ENCODE peak calls at places on chromosomes 12 and 14, in four cellular contexts. Q is thoracic aorta, E is AG04450, I is psoas muscle. P is an unnamed sample.

GRCh38 chr12:13102481-13103195 is 829 bp downstream of the GSG1 start:
- DNase-seq in Q (no peak), E (no peak), I (no peak), P (peak)

GRCh38 chr12:103839103-103839502 is 1.9 kb downstream of the NT5DC3 start:
- DNase-seq in Q (no peak), E (no peak), I (no peak), P (no peak)

GRCh38 chr12:107515446-107515958 is 170.1 kb upstream of the PWP1 start:
- DNase-seq in Q (peak), E (peak), I (peak), P (peak)

GRCh38 chr12:100868487-100868886 is 73.9 kb downstream of the ANO4 start:
- DNase-seq in Q (no peak), E (no peak), I (no peak), P (no peak)

GRCh38 chr12:8996682-8997405 is 7.5 kb downstream of the KLRG1 start:
- DNase-seq in Q (no peak), E (no peak), I (no peak), P (no peak)

GRCh38 chr12:7512528-7512927 is 9.0 kb upstream of the CD163 start:
- DNase-seq in Q (no peak), E (peak), I (no peak), P (peak)

GRCh38 chr14:100570726-100571454 is 16.3 kb downstream of the BEGAIN start:
- DNase-seq in Q (no peak), E (no peak), I (no peak), P (no peak)

GRCh38 chr14:100076133-100076532 is 10.9 kb downstream of the EVL start:
- DNase-seq in Q (no peak), E (no peak), I (peak), P (no peak)

GRCh38 chr12:103397536-103397935 is 98.2 kb downstream of the C12orf42 start:
- DNase-seq in Q (no peak), E (no peak), I (no peak), P (no peak)

GRCh38 chr12:52022841-52023181 is 16.1 kb downstream of the TAMALIN start:
- DNase-seq in Q (no peak), E (no peak), I (no peak), P (no peak)

GRCh38 chr12:89333564-89334252 is 18.6 kb downstream of the DUSP6 start:
- DNase-seq in Q (no peak), E (no peak), I (no peak), P (no peak)

GRCh38 chr12:112061127-112061526 is 47.5 kb downstream of the NAA25 start:
- DNase-seq in Q (no peak), E (no peak), I (no peak), P (no peak)

GRCh38 chr14:91417134-91417982 is at the start of gene CCDC88C:
- DNase-seq in Q (no peak), E (no peak), I (peak), P (no peak)

GRCh38 chr12:1819050-1819449 is 1.3 kb upstream of the LRTM2 start:
- DNase-seq in Q (no peak), E (no peak), I (no peak), P (no peak)

GRCh38 chr12:116454950-116455447 is 104.2 kb upstream of the MAP1LC3B2 start:
- DNase-seq in Q (no peak), E (peak), I (no peak), P (peak)

GRCh38 chr12:67355428-67356385 is 86.5 kb downstream of the CAND1 start:
- DNase-seq in Q (no peak), E (peak), I (no peak), P (no peak)

GRCh38 chr14:90513151-90514014 is 116.6 kb downstream of the CALM1 start:
- DNase-seq in Q (no peak), E (no peak), I (no peak), P (no peak)

GRCh38 chr12:21763531-21763930 is 11.0 kb downstream of the KCNJ8 start:
- DNase-seq in Q (no peak), E (no peak), I (no peak), P (no peak)

GRCh38 chr14:102774391-102775153 is 2.7 kb upstream of the TRAF3 start:
- DNase-seq in Q (no peak), E (no peak), I (no peak), P (no peak)

GRCh38 chr12:51793201-51793600 is 55.3 kb downstream of the FIGNL2 start:
- DNase-seq in Q (no peak), E (peak), I (no peak), P (no peak)

GRCh38 chr12:126706300-126706699 is 1560.7 kb upstream of the TMEM132C start:
- DNase-seq in Q (no peak), E (no peak), I (no peak), P (no peak)

GRCh38 chr14:72878746-72879145 is 15.2 kb downstream of the DPF3 start:
- DNase-seq in Q (no peak), E (no peak), I (no peak), P (no peak)

GRCh38 chr12:109864916-109865315 is 15.4 kb downstream of the GLTP start:
- DNase-seq in Q (no peak), E (no peak), I (no peak), P (no peak)

GRCh38 chr12:112978163-112979081 is at the start of gene OAS2:
- DNase-seq in Q (no peak), E (no peak), I (peak), P (peak)

GRCh38 chr12:129563266-129563665 is 340.6 kb downstream of the TMEM132D start:
- DNase-seq in Q (no peak), E (no peak), I (no peak), P (no peak)

GRCh38 chr12:2794261-2794735 is 472 bp upstream of the FKBP4 start:
- DNase-seq in Q (no peak), E (no peak), I (peak), P (no peak)

GRCh38 chr12:109016016-109016415 is 4.9 kb downstream of the SVOP start:
- DNase-seq in Q (no peak), E (no peak), I (no peak), P (no peak)

GRCh38 chr12:100798799-100799198 is 4.2 kb downstream of the ANO4 start:
- DNase-seq in Q (no peak), E (no peak), I (no peak), P (peak)

GRCh38 chr12:124566181-124567034 is 1.0 kb downstream of the NCOR2 start:
- DNase-seq in Q (peak), E (peak), I (peak), P (no peak)

GRCh38 chr12:124567035-124567672 is at the start of gene NCOR2:
- DNase-seq in Q (no peak), E (no peak), I (peak), P (no peak)

GRCh38 chr12:124569375-124570148 is 2.1 kb upstream of the NCOR2 start:
- DNase-seq in Q (no peak), E (no peak), I (no peak), P (no peak)

GRCh38 chr12:124568431-124569374 is 1.3 kb upstream of the NCOR2 start:
- DNase-seq in Q (no peak), E (peak), I (peak), P (peak)

GRCh38 chr12:124567673-124568373 is 411 bp upstream of the NCOR2 start:
- DNase-seq in Q (peak), E (peak), I (peak), P (peak)
- TF ChIP-seq CTCF in Q (no peak), E (peak), I (no peak), P (peak)

GRCh38 chr14:106268013-106268727 is 741.8 kb downstream of the TMEM121 start:
- DNase-seq in Q (no peak), E (no peak), I (no peak), P (no peak)

GRCh38 chr14:106269029-106269428 is 742.6 kb downstream of the TMEM121 start:
- DNase-seq in Q (no peak), E (no peak), I (no peak), P (no peak)

GRCh38 chr14:106269451-106270204 is 743.2 kb downstream of the TMEM121 start:
- DNase-seq in Q (no peak), E (no peak), I (no peak), P (no peak)
- TF ChIP-seq CTCF in Q (no peak), E (no peak), I (no peak), P (no peak)

GRCh38 chr14:94354638-94355185 is 31.6 kb upstream of the SERPINA6 start:
- DNase-seq in Q (no peak), E (no peak), I (no peak), P (no peak)

GRCh38 chr14:94357166-94357565 is 31.2 kb downstream of the SERPINA1 start:
- DNase-seq in Q (no peak), E (no peak), I (no peak), P (no peak)

GRCh38 chr14:94360945-94361565 is 27.3 kb downstream of the SERPINA1 start:
- DNase-seq in Q (no peak), E (no peak), I (no peak), P (no peak)

GRCh38 chr14:94356379-94357056 is 31.9 kb downstream of the SERPINA1 start:
- DNase-seq in Q (no peak), E (no peak), I (no peak), P (no peak)

DNA sequence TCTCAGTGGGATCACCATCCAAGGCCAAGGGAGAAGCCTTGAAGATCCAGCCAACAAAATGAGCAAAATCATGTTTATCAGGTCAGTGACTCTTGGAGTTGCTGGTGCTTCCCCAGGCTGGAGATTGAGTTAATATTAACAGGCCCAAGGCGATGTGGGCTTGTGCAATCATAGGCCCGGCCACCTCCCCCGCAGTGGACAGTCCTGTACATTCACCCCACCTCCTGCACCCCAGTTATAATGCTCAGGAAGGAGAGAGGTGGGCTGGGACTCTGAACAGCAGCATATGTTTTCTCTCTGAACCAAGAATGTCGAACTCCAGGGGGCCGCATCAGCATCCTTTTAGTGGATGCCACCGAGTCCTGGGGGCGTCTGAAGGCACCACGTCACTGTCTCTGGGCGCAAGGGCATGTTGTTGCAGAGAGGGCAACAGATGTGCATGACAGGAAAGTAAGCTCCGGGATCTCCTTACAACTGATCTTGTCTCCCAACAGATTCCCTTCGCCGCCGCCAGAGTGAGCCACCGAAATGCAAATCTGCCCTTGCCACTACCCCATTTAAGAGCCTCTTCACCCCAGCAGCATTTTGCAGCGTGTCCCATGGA is 32.2 kb upstream of the SERPINA6 start:
- DNase-seq in Q (no peak), E (peak), I (peak), P (no peak)
- TF ChIP-seq CTCF in Q (peak), E (peak), I (no peak), P (peak)

GRCh38 chr14:64952598-64953309 is 10.2 kb upstream of the GPX2 start:
- DNase-seq in Q (no peak), E (no peak), I (no peak), P (no peak)
- TF ChIP-seq CTCF in Q (no peak), E (peak), I (no peak), P (no peak)